ENCODE peak calls at places on chromosomes 5 and 9, in six cellular contexts. V is stimulated activated effector memory CD8-positive, alpha-beta T cell treated with anti-CD3 and anti-CD28 coated beads, Interleukin-12 subunit alpha, Interleukin-12 subunit beta, amount 100 ng/mL, for 72 hours; L is Right ventricle myocardium superior; N is Right ventricle myocardium inferior; O is activated naive CD8-positive, alpha-beta T cell treated with anti-CD3 and anti-CD28 coated beads, Interleukin-2, amount 10 ng/mL, durations not matched to agents 7 days and 5 days; Z is left colon. R is an unnamed sample.

GRCh38 chr9:105608685-105609598 is 51.0 kb downstream of the FKTN start:
- ATAC-seq in N (no peak), O (no peak), Z (peak), V (no peak), L (no peak), R (no peak)

GRCh38 chr9:121198512-121199042 is 3.1 kb downstream of the RAB14 start:
- ATAC-seq in Z (no peak), L (no peak), N (no peak), O (no peak), V (no peak), R (no peak)

GRCh38 chr9:76323481-76323880 is 70.7 kb downstream of the RFK start:
- ATAC-seq in N (no peak), O (no peak), Z (peak), V (no peak), L (no peak), R (no peak)

GRCh38 chr5:133360693-133361479 is 251.5 kb downstream of the FSTL4 start:
- ATAC-seq in O (no peak), L (no peak), Z (no peak), V (no peak), N (no peak), R (no peak)

GRCh38 chr5:65359981-65360380 is 121.7 kb downstream of the ADAMTS6 start:
- ATAC-seq in N (no peak), L (no peak), V (no peak), Z (no peak), O (no peak), R (no peak)

GRCh38 chr5:39639618-39640078 is 214.9 kb upstream of the DAB2 start:
- ATAC-seq in O (no peak), L (no peak), V (no peak), Z (no peak), N (no peak), R (no peak)

GRCh38 chr5:132115375-132115774 is 41.8 kb downstream of the CSF2 start:
- ATAC-seq in Z (no peak), L (no peak), N (no peak), O (no peak), V (peak), R (no peak)

GRCh38 chr5:52693279-52693678 is 94.4 kb upstream of the ITGA1 start:
- ATAC-seq in O (peak), N (no peak), L (peak), V (peak), Z (peak), R (no peak)

GRCh38 chr5:150302301-150303069 is at the start of gene ARSI:
- ATAC-seq in V (no peak), Z (no peak), L (peak), O (peak), N (peak), R (peak)

GRCh38 chr9:133768371-133768858 is 30.3 kb upstream of the SARDH start:
- ATAC-seq in Z (no peak), L (no peak), N (no peak), O (no peak), V (no peak), R (no peak)

GRCh38 chr9:74777136-74777879 is 110.4 kb downstream of the TRPM6 start:
- ATAC-seq in N (no peak), O (peak), Z (peak), L (peak), V (peak), R (no peak)

GRCh38 chr9:36163049-36163839 is 5.9 kb upstream of the CCIN start:
- ATAC-seq in N (peak), Z (no peak), O (no peak), L (peak), V (no peak), R (peak)

GRCh38 chr9:112917027-112917986 is 26.6 kb upstream of the SLC46A2 start:
- ATAC-seq in N (no peak), Z (peak), O (no peak), L (no peak), V (no peak), R (no peak)

GRCh38 chr9:6610073-6610472 is 35.5 kb downstream of the GLDC start:
- ATAC-seq in O (no peak), Z (no peak), L (no peak), V (no peak), N (no peak), R (no peak)

GRCh38 chr5:168829922-168830417 is 250.8 kb upstream of the PANK3 start:
- ATAC-seq in O (no peak), L (no peak), N (no peak), V (no peak), Z (no peak), R (no peak)

GRCh38 chr9:130535818-130536521 is 43.4 kb upstream of the FUBP3 start:
- ATAC-seq in V (no peak), O (no peak), N (peak), Z (no peak), L (peak), R (no peak)

GRCh38 chr9:125690679-125691078 is 16.3 kb downstream of the MAPKAP1 start:
- ATAC-seq in V (no peak), N (no peak), L (no peak), Z (no peak), O (no peak), R (no peak)

GRCh38 chr5:113487411-113487778 is 858 bp downstream of the MCC start:
- ATAC-seq in V (peak), N (peak), Z (peak), L (peak), O (no peak), R (peak)

GRCh38 chr5:111143910-111144309 is 51.8 kb downstream of the WDR36 start:
- ATAC-seq in O (no peak), Z (no peak), V (no peak), N (peak), L (peak), R (no peak)

GRCh38 chr9:29241320-29241719 is 1668.0 kb upstream of the C9orf72 start:
- ATAC-seq in O (no peak), L (no peak), Z (no peak), N (no peak), V (no peak), R (no peak)